ENCODE peak calls at places on chromosomes 7 and 10, in ten cellular contexts. K is spleen, I is sigmoid colon, S is vagina, G is transverse colon, D is HCT116, F is GM12878, H is breast epithelium, E is HepG2, N is suprapubic skin. L is an unnamed sample.
A peak's percentile ranks its signal among the peaks of the same experiment; 100 is the strongest.

GRCh38 chr7:30531286-30531685 is 26.7 kb upstream of the GGCT start:
- DNase-seq in K (no peak), I (no peak), S (no peak), G (no peak), D (no peak), F (no peak), H (no peak), E (no peak), N (no peak), L (no peak)

GRCh38 chr7:19116121-19117080 is 1.0 kb downstream of the TWIST1 start:
- DNase-seq in K (peak; percentile 74), I (peak; percentile 70), S (no peak), G (no peak), D (no peak), F (no peak), H (no peak), E (no peak), N (no peak), L (no peak)

GRCh38 chr7:277228-277627 is 12.7 kb upstream of the FOXL3 start:
- DNase-seq in K (no peak), I (no peak), S (no peak), G (no peak), D (no peak), F (no peak), H (no peak), E (no peak), N (no peak), L (no peak)

GRCh38 chr10:32187686-32188085 is 131.5 kb upstream of the KIF5B start:
- DNase-seq in K (no peak), I (no peak), S (no peak), G (no peak), D (no peak), F (no peak), H (no peak), E (no peak), N (no peak), L (no peak)

GRCh38 chr10:47044741-47045140 is 133.5 kb downstream of the PTPN20 start:
- DNase-seq in K (peak; percentile 67), I (peak; percentile 63), S (no peak), G (no peak), D (no peak), F (no peak), H (peak; percentile 14), E (no peak), N (no peak), L (no peak)

GRCh38 chr7:143046334-143046935 is 5.7 kb upstream of the OR6V1 start:
- DNase-seq in K (no peak), I (no peak), S (no peak), G (no peak), D (no peak), F (no peak), H (no peak), E (no peak), N (no peak), L (no peak)

GRCh38 chr10:17682236-17682946 is 38.4 kb downstream of the STAM start:
- DNase-seq in K (no peak), I (no peak), S (no peak), G (no peak), D (no peak), F (no peak), H (no peak), E (no peak), N (no peak), L (no peak)

GRCh38 chr7:100481466-100481865 is 2.3 kb upstream of the NYAP1 start:
- DNase-seq in K (no peak), I (no peak), S (no peak), G (no peak), D (no peak), F (no peak), H (no peak), E (no peak), N (no peak), L (no peak)

GRCh38 chr10:114151486-114151885 is 22.5 kb downstream of the CCDC186 start:
- DNase-seq in K (no peak), I (no peak), S (no peak), G (no peak), D (peak; percentile 67), F (no peak), H (no peak), E (peak; percentile 21), N (no peak), L (no peak)

GRCh38 chr7:132764762-132765161 is 188.5 kb upstream of the PLXNA4 start:
- DNase-seq in K (no peak), I (no peak), S (no peak), G (no peak), D (no peak), F (no peak), H (no peak), E (no peak), N (no peak), L (no peak)
- TF ChIP-seq POLR2AphosphoS5 in K (no peak), I (no peak), S (no peak), G (no peak), D (no peak), F (no peak), H (no peak), E (no peak), N (no peak), L (no peak)

GRCh38 chr7:1709900-1710299 is 39.8 kb downstream of the ELFN1 start:
- DNase-seq in K (no peak), I (no peak), S (no peak), G (no peak), D (no peak), F (no peak), H (no peak), E (no peak), N (no peak), L (no peak)
- TF ChIP-seq CTCF in K (peak; percentile 41), I (no peak), S (no peak), G (peak; percentile 13), D (no peak), F (peak; percentile 1), H (no peak), E (peak; percentile 13), N (no peak), L (peak; percentile 10)

DNA sequence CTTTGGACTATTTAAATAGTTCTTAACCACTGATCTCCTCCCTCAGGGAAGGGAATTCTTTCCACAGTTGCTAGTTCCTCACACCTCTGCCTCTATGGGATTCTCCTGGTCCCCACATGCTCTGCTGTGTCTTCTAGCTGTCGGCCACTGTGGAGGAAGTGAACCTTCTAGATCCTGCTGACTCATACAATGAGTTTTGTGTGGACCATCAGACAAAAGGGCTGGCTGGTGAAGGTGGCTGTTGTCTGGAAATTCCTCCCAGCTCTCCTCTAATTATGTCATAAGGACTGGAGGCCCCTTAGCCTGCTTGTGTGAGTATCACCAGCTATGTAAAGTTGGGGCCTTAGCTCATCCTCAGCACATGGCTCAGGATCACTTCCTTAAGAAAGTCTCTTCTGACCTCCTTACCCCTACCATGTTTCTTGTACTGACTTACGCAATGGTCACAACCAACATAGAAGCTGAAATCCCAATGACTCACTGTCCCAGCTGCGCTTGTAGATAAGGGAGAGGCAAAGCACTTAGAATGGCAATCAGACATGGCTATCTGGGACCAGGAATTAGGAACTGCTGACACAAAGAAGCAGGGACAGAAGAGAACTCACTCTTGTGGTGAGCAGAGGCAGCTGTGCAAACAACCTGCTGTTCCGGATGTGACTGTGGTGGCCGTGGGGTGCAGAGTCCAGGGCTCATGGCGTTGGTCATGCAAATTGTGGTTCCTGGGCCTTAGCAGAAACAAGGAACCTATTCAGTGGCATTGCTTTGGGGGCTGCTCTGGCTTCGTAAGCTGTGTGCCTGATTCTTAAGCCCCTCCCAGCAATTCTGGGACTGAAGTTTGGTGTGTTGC is 2.5 kb upstream of the MACC1 start:
- DNase-seq in K (peak; percentile 92), I (peak; percentile 80), S (no peak), G (peak; percentile 90), D (no peak), F (peak; percentile 99), H (no peak), E (peak; percentile 99), N (no peak), L (peak; percentile 84)
- TF ChIP-seq POLR2A in K (no peak), I (no peak), S (no peak), G (peak; percentile 41), D (no peak), F (peak; percentile 74), H (no peak), E (peak; percentile 46), N (no peak), L (no peak)

GRCh38 chr7:7104971-7105370 is 77.4 kb upstream of the C1GALT1 start:
- DNase-seq in K (no peak), I (no peak), S (no peak), G (no peak), D (no peak), F (no peak), H (no peak), E (no peak), N (no peak), L (no peak)

GRCh38 chr7:7102906-7103305 is 79.4 kb upstream of the C1GALT1 start:
- DNase-seq in K (no peak), I (no peak), S (no peak), G (no peak), D (no peak), F (no peak), H (no peak), E (no peak), N (no peak), L (no peak)

GRCh38 chr7:7105800-7106582 is 76.4 kb upstream of the C1GALT1 start:
- DNase-seq in K (no peak), I (no peak), S (no peak), G (no peak), D (no peak), F (no peak), H (no peak), E (no peak), N (no peak), L (no peak)

GRCh38 chr7:7104314-7104698 is 78.0 kb upstream of the C1GALT1 start:
- DNase-seq in K (no peak), I (no peak), S (no peak), G (no peak), D (no peak), F (no peak), H (no peak), E (no peak), N (no peak), L (no peak)

DNA sequence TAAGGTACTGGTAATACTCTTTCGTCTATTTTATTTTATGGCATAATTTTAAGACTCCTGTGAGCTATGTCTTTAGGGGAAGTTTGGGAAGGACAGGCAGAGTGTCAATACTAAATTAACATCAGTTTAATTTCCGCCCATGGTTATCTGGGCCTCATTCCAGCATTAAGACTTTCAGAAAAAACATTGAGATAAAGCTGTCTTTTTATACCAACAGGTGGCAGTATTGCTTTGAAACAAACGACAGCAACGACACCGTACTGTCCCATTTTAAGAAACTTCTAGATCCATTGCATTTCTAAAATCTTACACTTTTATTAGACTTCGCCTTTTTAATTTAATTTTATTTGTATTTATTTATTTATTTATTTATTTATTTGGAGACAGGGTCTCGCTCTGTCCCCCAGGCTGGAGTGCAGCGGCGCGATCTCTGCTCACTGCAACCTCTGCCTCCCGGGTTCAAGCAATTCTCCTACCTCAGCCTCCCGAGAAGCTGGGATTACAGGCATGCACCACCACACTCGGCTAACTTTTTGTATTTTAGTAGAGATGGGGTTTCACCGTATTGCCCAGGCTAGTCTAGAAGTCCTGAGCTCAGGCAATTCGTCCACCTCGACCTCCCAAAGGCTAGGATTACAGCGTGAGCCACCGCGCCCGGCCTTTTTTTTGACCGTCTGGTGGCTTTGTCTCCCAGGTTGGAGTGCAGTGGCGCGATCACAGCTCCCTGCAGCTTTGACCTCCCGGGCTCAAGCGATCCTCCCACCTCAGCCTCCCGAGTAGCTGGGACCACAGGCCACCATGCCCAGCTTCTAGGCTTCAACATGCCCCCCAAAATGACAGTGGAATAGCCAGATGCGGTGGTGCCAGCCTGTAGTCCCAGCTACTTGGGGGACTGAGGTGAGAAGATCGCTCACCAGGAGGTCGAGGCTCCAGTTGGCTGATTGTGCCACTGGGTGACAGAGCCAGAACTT is 78.7 kb upstream of the C1GALT1 start:
- DNase-seq in K (peak; percentile 70), I (no peak), S (no peak), G (no peak), D (peak; percentile 48), F (peak; percentile 7), H (no peak), E (peak; percentile 61), N (no peak), L (no peak)
- TF ChIP-seq POLR2AphosphoS5 in K (no peak), I (no peak), S (no peak), G (no peak), D (no peak), F (no peak), H (no peak), E (no peak), N (no peak), L (no peak)